ENCODE peak calls at places on chromosomes 16 and 17, in nine cellular contexts. V is cerebellar cortex; B is non-pigmented ciliary epithelial cell; N is GM03348; D is ascending aorta; X is EL; Y is HEK293T; U is substantia nigra; Q is effector memory CD8-positive, alpha-beta T cell. C is an unnamed sample.

GRCh38 chr17:16353702-16354174 is 469 bp upstream of the CENPV start:
- DNase-seq in Y (no peak), X (no peak), D (no peak), N (no peak), V (no peak), U (no peak), B (no peak), Q (no peak), C (no peak)

GRCh38 chr17:39935896-39936295 is 8.4 kb downstream of the LRRC3C start:
- DNase-seq in U (no peak), N (peak), Y (no peak), Q (no peak), X (peak), B (no peak), V (no peak), D (no peak), C (no peak)

GRCh38 chr16:56481468-56482112 is 30.2 kb downstream of the OGFOD1 start:
- DNase-seq in X (peak), Q (no peak), Y (peak), D (no peak), N (no peak), B (peak), U (no peak), V (no peak), C (no peak)

GRCh38 chr16:11677451-11677951 is 9.2 kb downstream of the SNN start:
- DNase-seq in Y (no peak), U (no peak), V (no peak), D (no peak), X (peak), Q (no peak), N (no peak), B (no peak), C (no peak)

GRCh38 chr17:12592941-12593340 is 72.7 kb upstream of the MYOCD start:
- DNase-seq in Q (no peak), Y (no peak), X (no peak), U (no peak), V (no peak), B (no peak), N (no peak), D (no peak), C (no peak)

GRCh38 chr16:10558746-10559641 is 21.4 kb downstream of the EMP2 start:
- DNase-seq in D (peak), U (peak), V (peak), Y (no peak), X (peak), N (peak), B (no peak), Q (no peak), C (no peak)

GRCh38 chr16:7646831-7647230 is 314.2 kb downstream of the RBFOX1 start:
- DNase-seq in Q (no peak), U (no peak), V (no peak), D (no peak), B (no peak), X (no peak), Y (no peak), N (no peak), C (no peak)

GRCh38 chr17:2710075-2710803 is 1.3 kb downstream of the CLUH start:
- DNase-seq in D (no peak), Q (no peak), B (no peak), N (no peak), X (no peak), Y (no peak), U (no peak), V (no peak), C (no peak)

GRCh38 chr17:16989953-16990860 is 18.3 kb upstream of the TNFRSF13B start:
- DNase-seq in D (no peak), X (peak), Y (no peak), Q (no peak), N (peak), V (peak), B (no peak), U (no peak), C (no peak)

GRCh38 chr16:23368469-23368868 is 66.4 kb downstream of the SCNN1B start:
- DNase-seq in B (no peak), U (no peak), V (no peak), Y (no peak), N (no peak), X (peak), Q (no peak), D (no peak), C (no peak)

GRCh38 chr16:48353565-48354163 is 31.5 kb downstream of the SIAH1 start:
- DNase-seq in B (peak), V (peak), N (peak), D (peak), U (no peak), X (peak), Y (peak), Q (peak), C (no peak)

GRCh38 chr16:30567160-30567990 is 4.1 kb downstream of the ZNF688 start:
- DNase-seq in V (no peak), B (no peak), Y (no peak), X (no peak), U (no peak), N (no peak), D (no peak), Q (peak), C (no peak)

GRCh38 chr16:20897253-20897896 is 2.8 kb downstream of the DCUN1D3 start:
- DNase-seq in B (no peak), Q (no peak), Y (no peak), X (peak), D (no peak), N (peak), U (no peak), V (no peak), C (no peak)